ENCODE peak calls at places on chromosomes 13 and 19, in seven cellular contexts. P is mammary epithelial cell, Q is cardiac muscle cell, H is cardiac fibroblast, G is HL-60, B is lung, L is ovary. S is an unnamed sample.

GRCh38 chr19:18053571-18054219 is 33.0 kb downstream of the IL12RB1 start:
- DNase-seq in P (no peak), Q (peak), H (peak), G (no peak), B (no peak), L (no peak), S (no peak)

GRCh38 chr19:23116802-23117571 is at the start of gene ZNF730:
- DNase-seq in P (peak), Q (peak), H (peak), G (no peak), B (no peak), L (peak), S (peak)

GRCh38 chr19:38803543-38803942 is 9.2 kb downstream of the LGALS4 start:
- DNase-seq in P (no peak), Q (no peak), H (no peak), G (no peak), B (no peak), L (no peak), S (no peak)

GRCh38 chr19:14118165-14119051 is 846 bp upstream of the PRKACA start:
- DNase-seq in P (peak), Q (peak), H (peak), G (peak), B (peak), L (peak), S (peak)

GRCh38 chr13:96792736-96793444 is 201.4 kb downstream of the OXGR1 start:
- DNase-seq in P (no peak), Q (peak), H (no peak), G (no peak), B (no peak), L (no peak), S (no peak)

GRCh38 chr13:99439048-99439447 is 62.2 kb upstream of the TM9SF2 start:
- DNase-seq in P (no peak), Q (no peak), H (no peak), G (no peak), B (no peak), L (no peak), S (no peak)

GRCh38 chr19:55585658-55586339 is 5.2 kb upstream of the ZNF579 start:
- DNase-seq in P (no peak), Q (peak), H (peak), G (no peak), B (peak), L (peak), S (no peak)

GRCh38 chr19:1455336-1456120 is 5.6 kb downstream of the APC2 start:
- DNase-seq in P (peak), Q (peak), H (peak), G (peak), B (peak), L (no peak), S (peak)

GRCh38 chr19:35513975-35514809 is 743 bp upstream of the DMKN start:
- DNase-seq in P (no peak), Q (peak), H (peak), G (no peak), B (no peak), L (no peak), S (peak)

GRCh38 chr19:12838893-12839656 is 760 bp downstream of the MAST1 start:
- DNase-seq in P (no peak), Q (no peak), H (no peak), G (no peak), B (no peak), L (no peak), S (no peak)

GRCh38 chr13:99433543-99434075 is 67.7 kb upstream of the TM9SF2 start:
- DNase-seq in P (no peak), Q (no peak), H (no peak), G (no peak), B (no peak), L (no peak), S (no peak)

GRCh38 chr13:30421093-30422055 is 919 bp upstream of the UBE2L5 start:
- DNase-seq in P (peak), Q (peak), H (peak), G (peak), B (peak), L (peak), S (peak)

GRCh38 chr13:48303331-48304131 is at the start of gene RB1:
- DNase-seq in P (peak), Q (peak), H (peak), G (peak), B (peak), L (peak), S (peak)

GRCh38 chr19:50820086-50820485 is 3.5 kb downstream of the KLK1 start:
- DNase-seq in P (no peak), Q (no peak), H (no peak), G (no peak), B (no peak), L (no peak), S (no peak)

GRCh38 chr19:18009412-18010066 is 1.6 kb downstream of the ARRDC2 start:
- DNase-seq in P (no peak), Q (no peak), H (no peak), G (no peak), B (no peak), L (no peak), S (no peak)

GRCh38 chr19:47848871-47849473 is 10.1 kb upstream of the TPRX2 start:
- DNase-seq in P (no peak), Q (peak), H (peak), G (peak), B (no peak), L (no peak), S (no peak)

GRCh38 chr19:3062165-3063105 is at the start of gene TLE5:
- DNase-seq in P (no peak), Q (peak), H (peak), G (no peak), B (peak), L (peak), S (no peak)

GRCh38 chr13:45120967-45121366 is 657 bp downstream of the GTF2F2 start:
- DNase-seq in P (no peak), Q (no peak), H (no peak), G (no peak), B (no peak), L (no peak), S (no peak)

GRCh38 chr13:52830946-52831345 is 17.5 kb downstream of the PCDH8 start:
- DNase-seq in P (peak), Q (no peak), H (no peak), G (no peak), B (no peak), L (no peak), S (peak)

GRCh38 chr19:12140545-12141404 is 625 bp upstream of the ZNF20 start:
- DNase-seq in P (peak), Q (peak), H (peak), G (peak), B (peak), L (peak), S (peak)

GRCh38 chr19:40542197-40542859 is 34.3 kb upstream of the SHKBP1 start:
- DNase-seq in P (no peak), Q (peak), H (peak), G (no peak), B (peak), L (peak), S (no peak)

GRCh38 chr13:37960427-37960826 is 90.9 kb upstream of the TRPC4 start:
- DNase-seq in P (no peak), Q (peak), H (peak), G (no peak), B (no peak), L (no peak), S (peak)

GRCh38 chr13:32001392-32001768 is 30.2 kb upstream of the FRY start:
- DNase-seq in P (peak), Q (peak), H (peak), G (peak), B (no peak), L (no peak), S (no peak)

GRCh38 chr13:109995578-109995977 is 209.2 kb upstream of the IRS2 start:
- DNase-seq in P (no peak), Q (no peak), H (no peak), G (no peak), B (no peak), L (no peak), S (no peak)

GRCh38 chr13:45512148-45512498 is 47.4 kb downstream of the COG3 start:
- DNase-seq in P (peak), Q (no peak), H (no peak), G (no peak), B (no peak), L (no peak), S (peak)

GRCh38 chr19:1304197-1304924 is 18.7 kb downstream of the EFNA2 start:
- DNase-seq in P (no peak), Q (no peak), H (no peak), G (no peak), B (no peak), L (no peak), S (no peak)

GRCh38 chr13:44653261-44653660 is 77.1 kb upstream of the TSC22D1 start:
- DNase-seq in P (peak), Q (no peak), H (no peak), G (no peak), B (no peak), L (no peak), S (peak)

GRCh38 chr13:51608857-51609406 is 24.7 kb downstream of the WDFY2 start:
- DNase-seq in P (no peak), Q (no peak), H (no peak), G (no peak), B (no peak), L (no peak), S (no peak)

GRCh38 chr13:23348270-23349126 is 85.0 kb downstream of the SACS start:
- DNase-seq in P (no peak), Q (peak), H (peak), G (no peak), B (no peak), L (peak), S (peak)

GRCh38 chr13:101624210-101624922 is 171.9 kb downstream of the ITGBL1 start:
- DNase-seq in P (no peak), Q (no peak), H (no peak), G (no peak), B (no peak), L (no peak), S (no peak)

GRCh38 chr13:38535271-38535670 is 151.6 kb upstream of the FREM2 start:
- DNase-seq in P (no peak), Q (no peak), H (no peak), G (no peak), B (no peak), L (no peak), S (no peak)

GRCh38 chr13:29743229-29743786 is 107.1 kb downstream of the UBL3 start:
- DNase-seq in P (no peak), Q (peak), H (peak), G (no peak), B (no peak), L (no peak), S (no peak)

GRCh38 chr13:106497079-106497478 is 38.4 kb downstream of the EFNB2 start:
- DNase-seq in P (no peak), Q (no peak), H (no peak), G (no peak), B (no peak), L (no peak), S (no peak)
- H3K4me3 ChIP-seq in P (no peak), Q (no peak), H (no peak), G (no peak), B (no peak), L (no peak), S (no peak)

GRCh38 chr13:33679658-33680012 is 138.3 kb upstream of the RFC3 start:
- DNase-seq in P (no peak), Q (no peak), H (no peak), G (no peak), B (no peak), L (no peak), S (no peak)
- H3K4me3 ChIP-seq in P (no peak), Q (no peak), H (no peak), G (peak), B (no peak), L (no peak), S (no peak)

DNA sequence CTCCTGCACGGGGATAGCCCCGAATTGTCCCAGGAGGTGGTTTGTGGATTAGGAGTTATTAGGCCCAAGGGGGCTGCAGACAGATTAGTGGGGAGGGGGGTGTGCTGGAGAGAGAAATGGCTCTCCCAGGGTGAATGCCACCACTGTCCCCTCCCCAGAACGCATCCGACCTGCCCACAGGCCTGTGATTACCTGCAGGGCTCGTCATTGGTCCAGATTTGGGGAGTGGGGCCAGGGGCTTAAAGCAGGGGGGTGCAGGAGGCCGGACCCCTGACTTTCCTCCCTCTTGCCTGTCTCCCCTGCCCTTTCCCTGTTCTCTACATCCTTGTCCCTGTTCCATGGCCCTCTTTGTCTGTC is 1.2 kb downstream of the NRTN start:
- DNase-seq in P (no peak), Q (no peak), H (no peak), G (no peak), B (no peak), L (no peak), S (no peak)
- H3K4me3 ChIP-seq in P (no peak), Q (peak), H (no peak), G (no peak), B (no peak), L (no peak), S (no peak)

GRCh38 chr13:28489975-28490550 is 4.9 kb downstream of the FLT1 start:
- DNase-seq in P (no peak), Q (no peak), H (no peak), G (no peak), B (no peak), L (no peak), S (no peak)

GRCh38 chr13:28488376-28489005 is 6.4 kb downstream of the FLT1 start:
- DNase-seq in P (no peak), Q (no peak), H (no peak), G (no peak), B (no peak), L (no peak), S (no peak)

GRCh38 chr13:28492527-28493367 is 2.2 kb downstream of the FLT1 start:
- DNase-seq in P (no peak), Q (no peak), H (no peak), G (no peak), B (no peak), L (no peak), S (no peak)

GRCh38 chr13:28486144-28486543 is 8.8 kb downstream of the FLT1 start:
- DNase-seq in P (no peak), Q (peak), H (no peak), G (no peak), B (no peak), L (no peak), S (no peak)

GRCh38 chr13:28489536-28489935 is 5.4 kb downstream of the FLT1 start:
- DNase-seq in P (no peak), Q (peak), H (no peak), G (no peak), B (no peak), L (no peak), S (no peak)
- H3K4me3 ChIP-seq in P (no peak), Q (no peak), H (no peak), G (no peak), B (no peak), L (no peak), S (no peak)

GRCh38 chr19:49387936-49388372 is at the start of gene KASH5:
- DNase-seq in P (no peak), Q (peak), H (peak), G (no peak), B (peak), L (peak), S (peak)
- H3K4me3 ChIP-seq in P (peak), Q (no peak), H (no peak), G (no peak), B (peak), L (no peak), S (peak)

GRCh38 chr19:6373096-6373812 is 660 bp downstream of the ALKBH7 start:
- DNase-seq in P (peak), Q (peak), H (peak), G (peak), B (peak), L (peak), S (peak)

GRCh38 chr19:6375411-6376010 is at the start of gene PSPN:
- DNase-seq in P (no peak), Q (no peak), H (no peak), G (no peak), B (no peak), L (no peak), S (no peak)

GRCh38 chr19:6373813-6374108 is 1.2 kb downstream of the ALKBH7 start:
- DNase-seq in P (no peak), Q (no peak), H (no peak), G (no peak), B (no peak), L (no peak), S (no peak)

GRCh38 chr19:6374711-6375410 is 872 bp downstream of the PSPN start:
- DNase-seq in P (no peak), Q (no peak), H (no peak), G (no peak), B (no peak), L (no peak), S (no peak)

DNA sequence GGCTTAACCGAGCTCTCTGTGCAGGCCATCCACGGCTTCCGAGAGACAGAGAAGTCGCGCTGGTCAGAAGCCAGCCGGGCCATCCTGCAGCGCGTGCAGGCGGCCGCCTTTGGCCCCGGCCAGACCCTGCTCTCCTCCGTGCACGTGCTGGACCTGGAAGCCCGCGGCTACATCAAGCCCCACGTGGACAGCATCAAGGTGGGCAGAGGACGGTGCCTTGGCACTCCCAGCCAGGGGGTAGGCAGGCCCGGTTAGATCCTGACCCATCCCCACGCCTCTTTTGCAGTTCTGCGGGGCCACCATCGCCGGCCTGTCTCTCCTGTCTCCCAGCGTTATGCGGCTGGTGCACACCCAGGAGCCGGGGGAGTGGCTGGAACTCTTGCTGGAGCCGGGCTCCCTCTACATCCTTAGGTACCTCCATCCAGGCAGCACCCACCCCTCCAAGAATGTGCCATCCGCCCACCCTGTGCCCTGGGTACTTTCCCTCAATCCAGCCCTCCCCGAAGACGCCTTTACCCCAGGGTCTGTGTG is 1.5 kb downstream of the PSPN start:
- DNase-seq in P (no peak), Q (no peak), H (no peak), G (no peak), B (no peak), L (peak), S (no peak)
- H3K4me3 ChIP-seq in P (no peak), Q (no peak), H (peak), G (no peak), B (no peak), L (no peak), S (no peak)

GRCh38 chr19:15137777-15138176 is 30.6 kb downstream of the SYDE1 start:
- DNase-seq in P (no peak), Q (no peak), H (no peak), G (no peak), B (no peak), L (no peak), S (peak)
- H3K4me3 ChIP-seq in P (no peak), Q (no peak), H (no peak), G (no peak), B (no peak), L (no peak), S (no peak)

DNA sequence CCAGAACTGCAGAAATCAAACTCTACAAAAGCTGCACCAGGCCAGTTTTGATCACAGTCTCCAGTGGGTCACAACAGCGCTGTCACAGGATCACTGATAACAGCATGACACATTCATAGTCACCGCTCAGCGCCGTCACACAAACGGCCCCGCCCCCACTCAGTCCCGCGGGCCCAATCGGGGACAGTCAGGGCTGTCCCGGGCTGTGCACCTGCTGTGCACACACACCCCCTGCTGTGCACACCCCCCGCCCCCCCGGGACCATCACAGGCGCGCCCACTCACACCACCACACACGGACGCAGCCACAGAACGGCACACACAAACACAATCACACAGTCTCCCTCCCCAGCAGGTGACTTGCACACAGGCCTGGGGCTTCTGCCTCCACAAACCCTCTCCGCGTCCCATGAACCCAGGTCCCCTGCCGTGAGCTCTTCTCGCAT is 435 bp upstream of the ZNF382 start:
- DNase-seq in P (peak), Q (peak), H (peak), G (peak), B (peak), L (peak), S (peak)
- H3K4me3 ChIP-seq in P (peak), Q (peak), H (peak), G (peak), B (peak), L (peak), S (peak)

S was measured in bronchial epithelial cell.